ENCODE peak calls at places on chromosomes 4 and X, in six cellular contexts. One of them, this sample, is unnamed.

GRCh38 chr4:186780291-186781031 is 56.8 kb upstream of the FAT1 start:
- DNase-seq in non-pigmented ciliary epithelial cell: no peak
- DNase-seq in HAP-1: no peak
- DNase-seq in NCI-H2081: no peak
- DNase-seq in left ventricle myocardium superior: no peak
- DNase-seq in HFF-Myc: no peak
- DNase-seq in this sample: no peak

GRCh38 chrX:70172964-70173363 is 4.3 kb upstream of the DGAT2L6 start:
- DNase-seq in non-pigmented ciliary epithelial cell: no peak
- DNase-seq in HAP-1: peak
- DNase-seq in NCI-H2081: no peak
- DNase-seq in left ventricle myocardium superior: no peak
- DNase-seq in HFF-Myc: no peak
- DNase-seq in this sample: no peak

GRCh38 chr4:73866236-73866635 is 3.0 kb upstream of the CXCL1 start:
- DNase-seq in non-pigmented ciliary epithelial cell: no peak
- DNase-seq in HAP-1: no peak
- DNase-seq in NCI-H2081: no peak
- DNase-seq in left ventricle myocardium superior: no peak
- DNase-seq in HFF-Myc: no peak
- DNase-seq in this sample: no peak

GRCh38 chr4:504076-504475 is 5.1 kb downstream of the PIGG start:
- DNase-seq in non-pigmented ciliary epithelial cell: peak
- DNase-seq in HAP-1: no peak
- DNase-seq in NCI-H2081: no peak
- DNase-seq in left ventricle myocardium superior: no peak
- DNase-seq in HFF-Myc: no peak
- DNase-seq in this sample: no peak

GRCh38 chr4:54090804-54091623 is 8.9 kb upstream of the GSX2 start:
- DNase-seq in non-pigmented ciliary epithelial cell: no peak
- DNase-seq in HAP-1: no peak
- DNase-seq in NCI-H2081: peak
- DNase-seq in left ventricle myocardium superior: peak
- DNase-seq in HFF-Myc: no peak
- DNase-seq in this sample: no peak

GRCh38 chr4:94623507-94623906 is 134.2 kb upstream of the BMPR1B start:
- DNase-seq in non-pigmented ciliary epithelial cell: no peak
- DNase-seq in HAP-1: no peak
- DNase-seq in NCI-H2081: no peak
- DNase-seq in left ventricle myocardium superior: no peak
- DNase-seq in HFF-Myc: no peak
- DNase-seq in this sample: no peak

GRCh38 chr4:37873383-37873782 is 17.5 kb upstream of the TBC1D1 start:
- DNase-seq in non-pigmented ciliary epithelial cell: peak
- DNase-seq in HAP-1: no peak
- DNase-seq in NCI-H2081: no peak
- DNase-seq in left ventricle myocardium superior: no peak
- DNase-seq in HFF-Myc: no peak
- DNase-seq in this sample: no peak

GRCh38 chr4:98996056-98996941 is 778 bp downstream of the METAP1 start:
- DNase-seq in non-pigmented ciliary epithelial cell: no peak
- DNase-seq in HAP-1: peak
- DNase-seq in NCI-H2081: no peak
- DNase-seq in left ventricle myocardium superior: no peak
- DNase-seq in HFF-Myc: peak
- DNase-seq in this sample: no peak

GRCh38 chr4:103074598-103075434 is 1.7 kb downstream of the SLC9B2 start:
- DNase-seq in non-pigmented ciliary epithelial cell: no peak
- DNase-seq in HAP-1: no peak
- DNase-seq in NCI-H2081: no peak
- DNase-seq in left ventricle myocardium superior: no peak
- DNase-seq in HFF-Myc: no peak
- DNase-seq in this sample: no peak

GRCh38 chr4:15874671-15875070 is 63.9 kb downstream of the FGFBP1 start:
- DNase-seq in non-pigmented ciliary epithelial cell: no peak
- DNase-seq in HAP-1: no peak
- DNase-seq in NCI-H2081: no peak
- DNase-seq in left ventricle myocardium superior: no peak
- DNase-seq in HFF-Myc: no peak
- DNase-seq in this sample: no peak

GRCh38 chr4:17468638-17469221 is 43.2 kb downstream of the QDPR start:
- DNase-seq in non-pigmented ciliary epithelial cell: no peak
- DNase-seq in HAP-1: peak
- DNase-seq in NCI-H2081: peak
- DNase-seq in left ventricle myocardium superior: no peak
- DNase-seq in HFF-Myc: peak
- DNase-seq in this sample: no peak